ENCODE peak calls at places on chromosome 12, in five cellular contexts. C is iris pigment epithelial cell, G is NCI-H82, H is adrenal gland, B is NCI-H2171. D is an unnamed sample.

GRCh38 chr12:104957388-104958008 is 592 bp downstream of the SLC41A2 start:
- DNase-seq in G (peak), H (peak), B (peak), C (no peak), D (no peak)

GRCh38 chr12:54479421-54479820 is 6.0 kb upstream of the GTSF1 start:
- DNase-seq in C (peak), G (no peak), B (no peak), H (no peak), D (peak)

GRCh38 chr12:108596854-108597558 is 878 bp downstream of the TMEM119 start:
- DNase-seq in G (no peak), H (no peak), C (no peak), B (no peak), D (no peak)

GRCh38 chr12:92464911-92465310 is 237.9 kb upstream of the PLEKHG7 start:
- DNase-seq in G (no peak), H (no peak), B (no peak), C (no peak), D (no peak)

GRCh38 chr12:101078881-101079280 is 131.2 kb downstream of the SLC5A8 start:
- DNase-seq in G (no peak), C (no peak), B (no peak), H (no peak), D (no peak)

GRCh38 chr12:49689785-49690184 is 17.4 kb downstream of the FMNL3 start:
- DNase-seq in C (peak), G (peak), H (no peak), B (no peak), D (no peak)

GRCh38 chr12:32331133-32331532 is 68.2 kb upstream of the FGD4 start:
- DNase-seq in H (no peak), C (peak), B (no peak), G (no peak), D (peak)

GRCh38 chr12:32698285-32698684 is 19.2 kb downstream of the DNM1L start:
- DNase-seq in G (peak), C (no peak), B (peak), H (no peak), D (no peak)

GRCh38 chr12:62799126-62799736 is 135.7 kb downstream of the PPM1H start:
- DNase-seq in H (peak), C (peak), G (peak), B (peak), D (peak)

GRCh38 chr12:95192271-95192670 is 25.0 kb downstream of the FGD6 start:
- DNase-seq in B (no peak), G (no peak), H (no peak), C (no peak), D (no peak)

GRCh38 chr12:124437121-124437520 is 130.3 kb downstream of the NCOR2 start:
- DNase-seq in H (no peak), B (no peak), G (no peak), C (no peak), D (no peak)